ENCODE peak calls at places on chromosomes 3 and 15, in six cellular contexts. T, P, F, L, M and Q are unnamed samples.

GRCh38 chr15:25939122-25939521 is 76.0 kb upstream of the ATP10A start:
- DNase-seq in T (no peak), F (no peak), L (no peak), P (no peak), M (no peak), Q (no peak)

GRCh38 chr3:123489400-123490004 is 40.6 kb upstream of the ADCY5 start:
- DNase-seq in F (peak; percentile 52), M (peak; percentile 77), L (peak; percentile 62), P (peak; percentile 77), T (peak; percentile 79), Q (peak; percentile 73)

GRCh38 chr15:63896336-63897115 is 62.8 kb upstream of the HERC1 start:
- DNase-seq in T (no peak), F (no peak), L (no peak), P (peak; percentile 56), M (peak; percentile 70), Q (no peak)

GRCh38 chr15:87762110-87762509 is 494.4 kb downstream of the NTRK3 start:
- DNase-seq in L (no peak), F (no peak), T (no peak), M (peak; percentile 47), P (peak; percentile 28), Q (no peak)

GRCh38 chr3:174955513-174956001 is 96.4 kb downstream of the NAALADL2 start:
- DNase-seq in F (no peak), P (peak; percentile 60), L (no peak), M (peak; percentile 21), T (no peak), Q (no peak)

GRCh38 chr3:99641480-99641879 is 3.1 kb downstream of the COL8A1 start:
- DNase-seq in P (peak; percentile 51), F (no peak), T (no peak), M (no peak), L (no peak), Q (no peak)

GRCh38 chr3:32258869-32259268 is 20.4 kb downstream of the CMTM8 start:
- DNase-seq in L (peak; percentile 43), P (no peak), T (no peak), M (no peak), F (no peak), Q (no peak)

GRCh38 chr3:147191795-147192385 is 214.5 kb downstream of the ZIC4 start:
- DNase-seq in F (peak; percentile 42), P (peak; percentile 82), T (peak; percentile 71), M (peak; percentile 83), L (no peak), Q (peak; percentile 39)

GRCh38 chr3:33914731-33915389 is 116.4 kb downstream of the PDCD6IP start:
- DNase-seq in M (no peak), L (no peak), P (no peak), F (no peak), T (no peak), Q (no peak)

GRCh38 chr3:86653801-86654200 is 337.1 kb downstream of the VGLL3 start:
- DNase-seq in F (no peak), P (no peak), T (peak; percentile 45), M (no peak), L (no peak), Q (no peak)

GRCh38 chr3:160755776-160756304 is at the start of gene PPM1L:
- DNase-seq in M (peak; percentile 52), P (peak; percentile 44), F (no peak), T (peak; percentile 89), L (peak; percentile 68), Q (peak; percentile 68)

GRCh38 chr3:55622733-55623132 is 135.6 kb upstream of the WNT5A start:
- DNase-seq in T (no peak), L (no peak), F (no peak), M (no peak), P (peak; percentile 10), Q (no peak)

GRCh38 chr3:114896978-114897377 is 250.1 kb downstream of the ZBTB20 start:
- DNase-seq in M (no peak), T (no peak), F (no peak), P (no peak), L (no peak), Q (no peak)

GRCh38 chr3:128794067-128794768 is 68.2 kb downstream of the RAB7A start:
- DNase-seq in M (peak; percentile 59), P (peak; percentile 83), L (no peak), T (no peak), F (no peak), Q (no peak)

GRCh38 chr15:40092416-40093223 is 16.1 kb downstream of the BMF start:
- DNase-seq in T (peak; percentile 67), P (peak; percentile 19), M (peak; percentile 86), L (no peak), F (no peak), Q (no peak)

GRCh38 chr15:93141373-93141790 is 52.4 kb upstream of the RGMA start:
- DNase-seq in L (no peak), M (no peak), F (no peak), T (no peak), P (no peak), Q (no peak)

GRCh38 chr3:110575702-110576101 is 495.9 kb upstream of the NECTIN3 start:
- DNase-seq in T (no peak), F (no peak), L (no peak), M (no peak), P (no peak), Q (no peak)

GRCh38 chr3:121698914-121699313 is 38.2 kb upstream of the HCLS1 start:
- DNase-seq in P (no peak), F (no peak), M (peak; percentile 26), L (no peak), T (no peak), Q (no peak)

GRCh38 chr3:14252321-14253021 is 73.9 kb downstream of the LSM3 start:
- DNase-seq in T (no peak), F (no peak), P (no peak), L (no peak), M (no peak), Q (no peak)

GRCh38 chr3:114714237-114714636 is 420.4 kb downstream of the TIGIT start:
- DNase-seq in F (no peak), M (no peak), L (no peak), P (peak; percentile 2), T (peak; percentile 27), Q (no peak)

GRCh38 chr15:25850154-25851111 is 12.7 kb downstream of the ATP10A start:
- DNase-seq in T (peak; percentile 67), L (peak; percentile 43), M (peak; percentile 78), F (peak; percentile 28), P (peak; percentile 85), Q (no peak)

GRCh38 chr3:72887723-72888545 is at the start of gene GXYLT2:
- DNase-seq in F (no peak), P (peak; percentile 77), T (peak; percentile 93), L (peak; percentile 63), M (peak; percentile 86), Q (peak; percentile 83)

GRCh38 chr3:34268032-34268760 is 469.8 kb downstream of the PDCD6IP start:
- DNase-seq in L (no peak), F (no peak), M (no peak), P (peak; percentile 55), T (no peak), Q (no peak)

GRCh38 chr3:13557926-13558325 is 9.0 kb downstream of the FBLN2 start:
- DNase-seq in F (no peak), P (no peak), M (no peak), L (no peak), T (no peak), Q (no peak)

GRCh38 chr15:36883705-36884355 is 216.5 kb downstream of the MEIS2 start:
- DNase-seq in M (peak; percentile 96), L (peak; percentile 88), T (peak; percentile 97), F (peak; percentile 30), P (peak; percentile 91), Q (peak; percentile 93)

GRCh38 chr3:105526349-105527111 is 159.8 kb downstream of the ALCAM start:
- DNase-seq in M (no peak), P (no peak), T (peak; percentile 21), L (no peak), F (no peak), Q (no peak)

GRCh38 chr3:195855471-195856409 is 44.0 kb upstream of the MUC4 start:
- DNase-seq in L (no peak), T (no peak), P (no peak), M (no peak), F (no peak), Q (no peak)
- TF ChIP-seq CTCF in L (no peak), T (no peak), P (no peak), M (no peak), F (peak; percentile 65), Q (no peak)

DNA sequence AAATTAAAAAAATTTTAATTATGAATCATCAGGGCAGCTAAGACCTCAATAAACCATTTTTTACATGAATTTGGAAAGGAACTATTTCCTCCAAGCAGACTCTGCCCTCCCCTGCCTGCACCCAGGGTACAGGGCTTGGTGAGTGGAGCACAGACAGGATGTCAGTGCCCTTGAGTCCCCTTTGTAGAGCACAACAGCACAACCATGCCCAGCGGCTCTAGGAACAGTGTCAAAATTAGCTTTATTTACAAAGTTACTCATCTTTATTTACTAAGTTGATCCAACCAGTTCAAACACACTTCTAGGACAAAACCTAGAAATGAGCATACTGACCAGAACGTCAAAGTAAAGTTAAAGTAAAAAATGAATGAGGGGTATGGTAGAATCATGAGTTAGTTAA is 90.6 kb upstream of the TSC22D2 start:
- DNase-seq in T (no peak), M (no peak), P (no peak), F (peak; percentile 74), L (no peak), Q (no peak)
- H3K4me3 ChIP-seq in T (no peak overlapping the region), M (no peak overlapping the region), P (no peak overlapping the region), F (no peak overlapping the region), L (no peak overlapping the region), Q (no peak overlapping the region)

GRCh38 chr3:43979637-43980036 is 262.0 kb upstream of the TOPAZ1 start:
- DNase-seq in F (no peak), M (no peak), P (no peak), L (no peak), T (no peak), Q (no peak)
- TF ChIP-seq CTCF in F (no peak), M (no peak), P (no peak), L (no peak), T (no peak), Q (no peak)

DNA sequence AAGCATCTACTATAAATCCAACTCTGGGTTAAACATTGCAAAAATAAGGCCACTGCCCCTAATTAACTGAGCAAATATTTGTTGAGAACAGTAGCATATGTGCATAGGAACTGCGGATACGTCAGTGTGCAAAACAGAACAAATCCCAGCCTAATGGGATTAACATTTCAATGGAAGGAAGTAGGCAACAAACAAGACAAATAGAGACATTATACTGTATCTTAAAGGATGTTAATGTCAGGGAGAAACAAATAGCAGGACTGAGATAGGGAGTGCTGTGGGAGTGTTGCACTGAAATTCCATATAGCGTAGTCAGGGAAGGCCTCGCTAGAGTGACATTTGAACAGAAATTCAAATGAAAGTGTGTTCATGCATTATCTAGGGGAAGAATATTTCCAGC is 89.6 kb upstream of the KCNAB1 start:
- DNase-seq in P (no peak), L (no peak), T (no peak), F (no peak), M (peak; percentile 5), Q (no peak)
- H3K4me3 ChIP-seq in P (no peak overlapping the region), L (no peak overlapping the region), T (no peak overlapping the region), F (no peak overlapping the region), M (no peak overlapping the region), Q (no peak overlapping the region)